ENCODE peak calls at places on chromosome 19, in four cellular contexts. T is HepG2, Y is brain microvascular endothelial cell, W is choroid plexus epithelial cell. A is an unnamed sample.

GRCh38 chr19:8387688-8388611 is 2.2 kb upstream of the RAB11B start:
- DNase-seq in W (no peak), Y (no peak), T (peak; percentile 97), A (no peak)

GRCh38 chr19:11261431-11261901 is 858 bp downstream of the DOCK6 start:
- DNase-seq in W (no peak), Y (no peak), T (no peak), A (no peak)

GRCh38 chr19:5037936-5038335 is 69.0 kb downstream of the KDM4B start:
- DNase-seq in W (no peak), Y (no peak), T (no peak), A (no peak)

GRCh38 chr19:40519352-40520322 is 52.8 kb downstream of the SPTBN4 start:
- DNase-seq in Y (peak; percentile 10), W (peak; percentile 44), T (no peak), A (no peak)

GRCh38 chr19:56351208-56351607 is 36.6 kb upstream of the ZSCAN5A start:
- DNase-seq in T (no peak), W (no peak), Y (no peak), A (no peak)

GRCh38 chr19:31483226-31483857 is 134.1 kb upstream of the TSHZ3 start:
- DNase-seq in W (no peak), T (no peak), Y (no peak), A (no peak)

GRCh38 chr19:54345938-54346386 is 7.0 kb upstream of the LILRA4 start:
- DNase-seq in T (no peak), W (no peak), Y (no peak), A (no peak)

GRCh38 chr19:3176715-3177501 is 1.7 kb upstream of the S1PR4 start:
- DNase-seq in T (no peak), W (peak; percentile 23), Y (no peak), A (no peak)

GRCh38 chr19:47152632-47153031 is 22.0 kb downstream of the SAE1 start:
- DNase-seq in W (no peak), T (no peak), Y (no peak), A (no peak)

GRCh38 chr19:56671613-56671994 is at the start of gene ZNF835:
- DNase-seq in T (no peak), Y (peak; percentile 40), W (peak; percentile 38), A (no peak)

GRCh38 chr19:4800591-4801081 is 9.1 kb downstream of the FEM1A start:
- DNase-seq in T (no peak), W (no peak), Y (no peak), A (no peak)

GRCh38 chr19:51125421-51126075 is 842 bp downstream of the SIGLEC9 start:
- DNase-seq in T (no peak), Y (no peak), W (no peak), A (no peak)

GRCh38 chr19:10069046-10069445 is 17.1 kb upstream of the SHFL start:
- DNase-seq in W (no peak), Y (no peak), T (no peak), A (no peak)

GRCh38 chr19:29673451-29674371 is 8.4 kb downstream of the PLEKHF1 start:
- DNase-seq in W (no peak), T (no peak), Y (no peak), A (no peak)

GRCh38 chr19:32862173-32862572 is 7.4 kb downstream of the SLC7A9 start:
- DNase-seq in W (no peak), T (no peak), Y (no peak), A (no peak)

GRCh38 chr19:39740395-39740794 is 2.6 kb upstream of the CLC start:
- DNase-seq in Y (no peak), W (no peak), T (no peak), A (no peak)

GRCh38 chr19:47264629-47265028 is 8.3 kb downstream of the CCDC9 start:
- DNase-seq in T (no peak), W (no peak), Y (no peak), A (no peak)

GRCh38 chr19:13764821-13765394 is 586 bp downstream of the MRI1 start:
- DNase-seq in T (no peak), Y (no peak), W (peak; percentile 35), A (no peak)

GRCh38 chr19:9970481-9970880 is 34.2 kb upstream of the OLFM2 start:
- DNase-seq in Y (no peak), T (no peak), W (no peak), A (no peak)

GRCh38 chr19:48910803-48911202 is 10.7 kb downstream of the NUCB1 start:
- DNase-seq in W (no peak), Y (no peak), T (no peak), A (no peak)

GRCh38 chr19:11530432-11530831 is 1.5 kb upstream of the ECSIT start:
- DNase-seq in W (peak; percentile 93), Y (peak; percentile 77), T (peak; percentile 95), A (peak; percentile 45)

GRCh38 chr19:54882758-54883157 is 8.7 kb downstream of the FCAR start:
- DNase-seq in T (peak; percentile 12), Y (no peak), W (peak; percentile 2), A (no peak)

GRCh38 chr19:18479964-18480723 is 41.7 kb downstream of the ELL start:
- DNase-seq in W (peak; percentile 65), T (no peak), Y (no peak), A (peak; percentile 39)
- H3K4me3 ChIP-seq in W (no peak overlapping the region), T (no peak overlapping the region), Y (no peak overlapping the region), A (no peak overlapping the region)

GRCh38 chr19:35843676-35844481 is 8.4 kb downstream of the NPHS1 start:
- DNase-seq in W (no peak), Y (no peak), T (no peak), A (no peak)

GRCh38 chr19:35845215-35846037 is 6.9 kb downstream of the NPHS1 start:
- DNase-seq in T (peak; percentile 37), W (no peak), Y (no peak), A (no peak)

GRCh38 chr19:35847911-35848310 is 4.4 kb downstream of the NPHS1 start:
- DNase-seq in Y (no peak), T (no peak), W (no peak), A (no peak)

GRCh38 chr19:35844482-35845214 is 7.7 kb downstream of the NPHS1 start:
- DNase-seq in Y (no peak), T (no peak), W (no peak), A (no peak)

GRCh38 chr19:35846038-35846668 is 6.2 kb downstream of the NPHS1 start:
- DNase-seq in W (peak; percentile 5), Y (no peak), T (no peak), A (no peak)
- H3K4me3 ChIP-seq in W (no peak overlapping the region), Y (no peak overlapping the region), T (peak overlapping the region; percentile 49), A (no peak overlapping the region)

DNA sequence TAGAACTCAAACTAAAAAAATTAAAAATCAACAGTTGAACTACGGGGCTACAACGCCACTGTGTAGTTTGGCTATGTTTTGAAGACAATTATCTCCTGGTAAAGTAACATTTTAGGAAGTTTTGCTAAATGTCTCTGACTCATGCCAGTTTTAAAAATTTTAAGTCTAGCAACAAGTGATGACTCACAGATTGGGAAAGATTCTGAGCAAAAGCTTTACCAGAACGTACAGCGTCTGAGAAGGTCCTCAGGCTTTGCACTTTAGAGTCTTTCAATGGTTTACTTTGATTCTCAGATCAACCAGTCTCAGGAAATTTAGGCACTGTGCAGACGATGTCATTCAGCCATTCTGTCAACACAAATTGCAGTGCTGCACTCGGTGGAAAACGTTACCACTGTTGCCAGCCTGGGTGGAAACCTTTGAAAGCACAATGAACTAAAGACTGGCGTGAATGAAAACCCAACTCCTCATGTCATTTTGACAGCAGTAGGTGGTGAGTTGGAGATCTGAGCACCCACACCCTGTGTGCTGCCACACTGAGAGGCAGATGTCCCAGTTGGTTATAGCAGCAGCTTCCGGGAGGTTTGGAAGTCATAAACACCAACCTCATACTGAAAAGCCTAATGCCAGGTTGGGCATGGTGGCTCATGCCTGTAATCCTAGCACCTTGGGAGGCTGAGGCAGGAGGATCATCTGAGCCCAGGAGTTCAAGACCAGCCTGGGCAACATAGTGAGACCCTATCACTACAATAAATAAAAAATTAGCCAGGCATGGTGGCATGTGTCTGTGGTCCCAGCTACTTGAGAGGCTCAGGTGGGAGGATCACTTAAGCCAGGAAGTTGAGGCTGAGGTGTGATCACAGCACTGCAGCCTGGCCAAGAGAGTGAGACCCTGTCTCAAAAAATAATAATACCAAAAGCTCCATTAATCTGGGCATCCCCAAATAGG is 6.3 kb upstream of the WTIP start:
- DNase-seq in Y (peak; percentile 62), W (peak; percentile 88), T (no peak), A (peak; percentile 68)
- H3K4me3 ChIP-seq in Y (no peak overlapping the region), W (no peak overlapping the region), T (no peak overlapping the region), A (no peak overlapping the region)

GRCh38 chr19:41740415-41741243 is 14.7 kb upstream of the CEACAM6 start:
- DNase-seq in Y (no peak), W (no peak), T (no peak), A (no peak)
- H3K4me3 ChIP-seq in Y (no peak overlapping the region), W (no peak overlapping the region), T (no peak overlapping the region), A (no peak overlapping the region)

GRCh38 chr19:45576682-45577081 is 7.9 kb downstream of the OPA3 start:
- DNase-seq in Y (no peak), T (no peak), W (no peak), A (no peak)
- H3K4me3 ChIP-seq in Y (no peak overlapping the region), T (no peak overlapping the region), W (no peak overlapping the region), A (no peak overlapping the region)

GRCh38 chr19:391726-392374 is 17.1 kb downstream of the C2CD4C start:
- DNase-seq in T (no peak), Y (no peak), W (no peak), A (no peak)

GRCh38 chr19:391199-391557 is 17.8 kb downstream of the C2CD4C start:
- DNase-seq in T (no peak), W (no peak), Y (no peak), A (no peak)

GRCh38 chr19:389935-390289 is 19.0 kb downstream of the C2CD4C start:
- DNase-seq in W (no peak), Y (no peak), T (no peak), A (no peak)

GRCh38 chr19:389246-389934 is 19.6 kb downstream of the C2CD4C start:
- DNase-seq in W (no peak), T (no peak), Y (no peak), A (no peak)

GRCh38 chr19:390386-391198 is 18.4 kb downstream of the C2CD4C start:
- DNase-seq in Y (no peak), T (no peak), W (no peak), A (no peak)
- H3K4me3 ChIP-seq in Y (no peak overlapping the region), T (no peak overlapping the region), W (no peak overlapping the region), A (no peak overlapping the region)

GRCh38 chr19:42452590-42452989 is 9.8 kb upstream of the CXCL17 start:
- DNase-seq in Y (no peak), W (no peak), T (no peak), A (no peak)
- H3K4me3 ChIP-seq in Y (no peak overlapping the region), W (no peak overlapping the region), T (no peak overlapping the region), A (no peak overlapping the region)